ENCODE peak calls at places on chromosomes 11 and 22, in seven cellular contexts. P is AG08395, T is lower leg skin, F is cardiac fibroblast, M is astrocyte of the spinal cord, X is A549, E is psoas muscle. G is an unnamed sample.

GRCh38 chr22:20509344-20510047 is 2.1 kb downstream of the MED15 start:
- DNase-seq in X (peak; percentile 57), P (peak; percentile 91), M (peak; percentile 93), F (peak; percentile 94), T (peak; percentile 94), E (peak; percentile 74), G (no peak)

GRCh38 chr11:68020575-68020974 is 9.9 kb upstream of the NDUFS8 start:
- DNase-seq in T (no peak), X (peak; percentile 83), E (no peak), P (no peak), M (no peak), F (peak; percentile 53), G (no peak)

GRCh38 chr11:87259731-87260130 is 222.0 kb downstream of the TMEM135 start:
- DNase-seq in X (no peak), E (no peak), M (no peak), F (no peak), P (no peak), T (no peak), G (no peak)

GRCh38 chr11:77084581-77085191 is 17.9 kb downstream of the CAPN5 start:
- DNase-seq in T (peak; percentile 70), P (no peak), E (peak; percentile 44), F (no peak), X (no peak), M (no peak), G (no peak)

GRCh38 chr11:70311616-70312015 is 41.1 kb downstream of the PPFIA1 start:
- DNase-seq in X (no peak), M (no peak), P (no peak), F (no peak), E (no peak), T (no peak), G (no peak)

GRCh38 chr11:61362542-61362875 is 335 bp downstream of the TMEM138 start:
- DNase-seq in T (no peak), F (peak; percentile 56), M (peak; percentile 47), X (peak; percentile 48), P (peak; percentile 59), E (no peak), G (no peak)

GRCh38 chr11:89491141-89491690 is at the start of gene NOX4:
- DNase-seq in T (peak; percentile 86), E (peak; percentile 68), F (peak; percentile 61), X (no peak), P (peak; percentile 31), M (peak; percentile 76), G (no peak)

GRCh38 chr22:46373838-46374662 is 38.5 kb downstream of the TRMU start:
- DNase-seq in X (no peak), P (no peak), E (no peak), M (peak; percentile 9), F (no peak), T (no peak), G (no peak)

GRCh38 chr11:95788921-95789505 is 569 bp downstream of the FAM76B start:
- DNase-seq in X (peak; percentile 31), M (peak; percentile 46), F (peak; percentile 47), T (no peak), P (peak; percentile 38), E (no peak), G (no peak)

GRCh38 chr11:12537778-12538401 is 136.3 kb upstream of the TEAD1 start:
- DNase-seq in M (no peak), T (peak; percentile 49), F (peak; percentile 47), E (peak; percentile 63), P (no peak), X (no peak), G (no peak)

GRCh38 chr22:47076758-47077157 is 314.3 kb downstream of the TBC1D22A start:
- DNase-seq in F (no peak), M (no peak), P (no peak), E (no peak), T (no peak), X (no peak), G (no peak)

GRCh38 chr11:111417011-111417765 is 38.1 kb upstream of the POU2AF1 start:
- DNase-seq in E (no peak), F (no peak), M (no peak), P (no peak), T (peak; percentile 58), X (no peak), G (no peak)

G was measured in keratinocyte.